ENCODE peak calls at places on chromosomes 2 and 18, in nine cellular contexts. F is left ventricle myocardium inferior, X is astrocyte, D is IMR-90, S is astrocyte of the spinal cord, G is foreskin fibroblast, Y is spleen, P is fibroblast of pulmonary artery, A is A549. E is an unnamed sample.

GRCh38 chr2:70942396-70942795 is 6.7 kb downstream of the ATP6V1B1 start:
- DNase-seq in F (no peak), X (no peak), D (no peak), S (no peak), G (no peak), Y (no peak), P (no peak), A (no peak), E (no peak)

GRCh38 chr2:10935953-10936942 is 24.5 kb downstream of the KCNF1 start:
- DNase-seq in F (no peak), X (peak), D (peak), S (peak), G (peak), Y (no peak), P (peak), A (peak), E (peak)

GRCh38 chr2:216169087-216169486 is 59.9 kb downstream of the XRCC5 start:
- DNase-seq in F (no peak), X (no peak), D (no peak), S (no peak), G (no peak), Y (no peak), P (no peak), A (no peak), E (no peak)

GRCh38 chr2:30990736-30991135 is 147.5 kb downstream of the GALNT14 start:
- DNase-seq in F (no peak), X (no peak), D (no peak), S (no peak), G (no peak), Y (no peak), P (no peak), A (no peak), E (no peak)

GRCh38 chr2:226118471-226119429 is 680.9 kb downstream of the IRS1 start:
- DNase-seq in F (no peak), X (peak), D (peak), S (peak), G (peak), Y (no peak), P (peak), A (peak), E (peak)

GRCh38 chr2:198453866-198454265 is 649.5 kb downstream of the PLCL1 start:
- DNase-seq in F (no peak), X (no peak), D (no peak), S (no peak), G (no peak), Y (no peak), P (no peak), A (no peak), E (no peak)

GRCh38 chr2:126859631-126860030 is 39.1 kb upstream of the TEX51 start:
- DNase-seq in F (no peak), X (no peak), D (no peak), S (no peak), G (no peak), Y (peak), P (no peak), A (no peak), E (no peak)

GRCh38 chr2:217854684-217855083 is 148.1 kb downstream of the TNS1 start:
- DNase-seq in F (no peak), X (no peak), D (no peak), S (no peak), G (no peak), Y (peak), P (no peak), A (no peak), E (no peak)

GRCh38 chr2:160940699-160941098 is 219.5 kb upstream of the TANK start:
- DNase-seq in F (no peak), X (no peak), D (peak), S (no peak), G (no peak), Y (no peak), P (peak), A (no peak), E (no peak)

GRCh38 chr2:42937171-42937875 is 144.9 kb upstream of the HAAO start:
- DNase-seq in F (no peak), X (no peak), D (no peak), S (no peak), G (no peak), Y (peak), P (no peak), A (no peak), E (no peak)

GRCh38 chr2:137837830-137838229 is 126.4 kb upstream of the HNMT start:
- DNase-seq in F (no peak), X (no peak), D (no peak), S (peak), G (no peak), Y (no peak), P (no peak), A (no peak), E (no peak)

GRCh38 chr2:32479224-32479623 is 122.4 kb downstream of the BIRC6 start:
- DNase-seq in F (no peak), X (peak), D (peak), S (peak), G (peak), Y (no peak), P (peak), A (no peak), E (no peak)

GRCh38 chr2:186544255-186544675 is 45.6 kb upstream of the ITGAV start:
- DNase-seq in F (no peak), X (peak), D (peak), S (peak), G (peak), Y (no peak), P (peak), A (peak), E (peak)
- H3K4me3 ChIP-seq in F (no peak), X (peak), D (no peak), S (no peak), G (peak), Y (no peak), P (peak), A (peak), E (no peak)

DNA sequence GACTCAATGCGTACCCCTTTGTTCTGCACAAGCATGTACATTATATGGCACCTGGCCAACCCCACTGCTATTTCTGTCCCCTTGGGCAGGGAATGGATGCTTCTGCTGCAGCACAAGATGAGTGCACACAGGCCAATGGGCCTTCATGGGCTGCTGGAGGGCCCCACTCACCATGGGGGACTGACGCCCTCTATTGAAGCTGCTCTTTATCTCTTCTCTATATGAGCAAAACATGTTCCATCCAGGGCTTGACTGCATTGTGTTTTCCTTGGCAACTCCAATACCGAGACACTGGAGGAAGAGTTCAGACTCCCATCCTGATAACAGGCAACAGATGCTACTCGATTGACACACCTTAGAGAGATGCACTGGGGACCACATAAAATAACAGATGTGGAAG is 251.6 kb upstream of the NCKAP5 start:
- DNase-seq in F (no peak), X (no peak), D (no peak), S (peak), G (peak), Y (no peak), P (peak), A (no peak), E (no peak)
- TF ChIP-seq CTCF in F (no peak), X (no peak), D (no peak), S (no peak), G (no peak), Y (no peak), P (no peak), A (no peak), E (no peak)

DNA sequence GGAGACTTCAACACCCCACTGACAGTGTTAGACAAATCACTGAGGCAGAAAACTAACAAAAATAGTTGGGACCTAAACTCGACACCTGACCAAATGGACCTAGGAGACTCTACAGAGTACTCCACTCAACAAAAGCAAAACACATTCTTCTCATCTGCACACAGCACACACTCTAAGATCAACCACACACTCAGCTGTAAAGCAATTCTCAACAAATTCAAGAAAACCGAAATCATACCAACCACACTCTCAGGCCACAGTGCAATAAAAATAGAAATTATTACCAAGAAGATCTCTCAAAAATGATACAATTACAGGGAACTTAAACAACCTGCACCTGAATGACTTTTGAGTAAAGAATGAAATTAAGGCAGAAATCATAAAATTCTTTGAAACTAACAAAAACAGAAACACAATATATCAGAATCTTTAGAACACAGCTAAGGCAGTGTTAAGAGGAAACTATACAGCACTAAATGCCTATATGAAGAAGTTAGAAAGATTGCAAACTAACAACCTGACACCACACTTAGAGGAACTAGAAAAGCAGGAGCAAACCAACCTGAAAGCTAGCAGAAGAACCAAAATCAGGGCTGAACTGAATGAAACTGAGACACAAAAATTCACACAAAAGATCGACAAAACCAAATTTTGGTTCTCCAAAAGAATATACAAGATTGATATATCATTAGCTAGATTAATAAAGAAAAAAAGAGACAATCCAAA is 46.3 kb downstream of the RTTN start:
- DNase-seq in F (no peak), X (no peak), D (no peak), S (no peak), G (no peak), Y (no peak), P (no peak), A (no peak), E (no peak)
- H3K4me3 ChIP-seq in F (no peak), X (no peak), D (no peak), S (no peak), G (no peak), Y (no peak), P (no peak), A (no peak), E (no peak)

DNA sequence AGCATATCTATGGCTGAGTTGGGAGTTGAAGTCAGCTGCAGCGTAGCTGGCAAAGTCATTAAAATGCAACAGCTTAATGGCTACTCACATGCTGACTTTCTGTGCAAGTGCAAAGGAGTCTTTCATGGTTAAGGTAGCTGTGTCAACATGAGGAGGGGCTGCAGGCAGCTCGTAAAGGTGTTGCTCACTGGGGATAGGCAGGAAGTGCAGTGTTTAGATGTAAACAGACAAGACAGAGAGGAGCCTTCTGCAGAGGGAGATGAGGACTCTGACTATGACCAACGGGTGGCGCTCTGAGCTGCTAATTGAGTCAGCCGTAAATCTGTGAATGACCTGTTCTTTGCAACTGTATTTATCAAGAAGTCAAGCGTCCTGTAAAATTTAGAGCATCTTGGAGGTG is 22.3 kb upstream of the CAVIN2 start:
- DNase-seq in F (no peak), X (no peak), D (peak), S (no peak), G (peak), Y (no peak), P (peak), A (peak), E (no peak)
- TF ChIP-seq CTCF in F (peak), X (peak), D (peak), S (peak), G (peak), Y (no peak), P (peak), A (no peak), E (peak)

GRCh38 chr2:236164983-236165301 is 3.2 kb downstream of the GBX2 start:
- DNase-seq in F (no peak), X (no peak), D (no peak), S (no peak), G (no peak), Y (no peak), P (no peak), A (no peak), E (no peak)

GRCh38 chr2:236165491-236166156 is 2.6 kb downstream of the GBX2 start:
- DNase-seq in F (no peak), X (no peak), D (no peak), S (no peak), G (no peak), Y (no peak), P (no peak), A (no peak), E (no peak)

GRCh38 chr2:236166781-236167296 is 1.3 kb downstream of the GBX2 start:
- DNase-seq in F (no peak), X (no peak), D (no peak), S (no peak), G (no peak), Y (no peak), P (no peak), A (no peak), E (no peak)

GRCh38 chr2:236167297-236168109 is 683 bp downstream of the GBX2 start:
- DNase-seq in F (no peak), X (peak), D (peak), S (peak), G (peak), Y (peak), P (peak), A (peak), E (no peak)

GRCh38 chr2:236166157-236166780 is 1.9 kb downstream of the GBX2 start:
- DNase-seq in F (no peak), X (no peak), D (no peak), S (no peak), G (no peak), Y (peak), P (peak), A (no peak), E (no peak)
- H3K4me3 ChIP-seq in F (peak), X (peak), D (peak), S (peak), G (peak), Y (no peak), P (peak), A (peak), E (no peak)

GRCh38 chr18:40957533-40958070 is 997.4 kb upstream of the PIK3C3 start:
- DNase-seq in F (no peak), X (no peak), D (peak), S (no peak), G (no peak), Y (no peak), P (no peak), A (no peak), E (no peak)
- TF ChIP-seq CTCF in F (no peak), X (no peak), D (no peak), S (no peak), G (no peak), Y (no peak), P (no peak), A (no peak), E (peak)

E was measured in retinal pigment epithelial cell.